ENCODE peak calls at places on chromosomes 4 and X, in four cellular contexts. H is smooth muscle cell of the brain vasculature, A is thyroid gland, J is heart left ventricle. R is an unnamed sample.

GRCh38 chr4:166421556-166422156 is 548.6 kb downstream of the TLL1 start:
- DNase-seq in H (peak; percentile 39), J (no peak), A (no peak), R (no peak)

GRCh38 chr4:185711764-185712163 is 100.2 kb downstream of the SORBS2 start:
- DNase-seq in J (no peak), H (no peak), A (no peak), R (no peak)

GRCh38 chr4:71293705-71294104 is 45.1 kb upstream of the SLC4A4 start:
- DNase-seq in A (no peak), H (peak; percentile 12), J (no peak), R (no peak)

GRCh38 chr4:153950100-153950979 is 161.5 kb upstream of the SFRP2 start:
- DNase-seq in J (no peak), H (no peak), A (no peak), R (no peak)

GRCh38 chr4:68613752-68614151 is 37.6 kb upstream of the UGT2B17 start:
- DNase-seq in H (no peak), J (no peak), A (no peak), R (no peak)

GRCh38 chrX:86066998-86067397 is 19.6 kb upstream of the CHM start:
- DNase-seq in A (no peak), J (no peak), H (no peak), R (no peak)

GRCh38 chr4:6939761-6940743 is 30.4 kb downstream of the TBC1D14 start:
- DNase-seq in A (no peak), H (no peak), J (no peak), R (no peak)

GRCh38 chrX:4764888-4765287 is 1051.4 kb upstream of the PRKX start:
- DNase-seq in H (no peak), A (no peak), J (no peak), R (no peak)

GRCh38 chr4:53702334-53703266 is 111.3 kb upstream of the LNX1 start:
- DNase-seq in H (peak; percentile 85), A (peak; percentile 89), J (peak; percentile 92), R (peak; percentile 72)

GRCh38 chr4:7170012-7170411 is 22.3 kb upstream of the SORCS2 start:
- DNase-seq in H (no peak), J (no peak), A (no peak), R (no peak)

GRCh38 chr4:7694256-7694775 is 245.3 kb downstream of the AFAP1 start:
- DNase-seq in A (no peak), J (no peak), H (no peak), R (no peak)

GRCh38 chrX:115023139-115023538 is 5.7 kb upstream of the IL13RA2 start:
- DNase-seq in H (no peak), J (no peak), A (no peak), R (peak; percentile 36)

GRCh38 chr4:142243250-142243649 is 602.9 kb downstream of the INPP4B start:
- DNase-seq in J (no peak), A (no peak), H (no peak), R (no peak)

GRCh38 chr4:59393780-59394179 is 1806.3 kb upstream of the ADGRL3 start:
- DNase-seq in H (no peak), A (no peak), J (no peak), R (no peak)

GRCh38 chr4:118865091-118865708 is 23.5 kb upstream of the SYNPO2 start:
- DNase-seq in H (no peak), A (peak; percentile 71), J (no peak), R (peak; percentile 43)

GRCh38 chr4:56684320-56684719 is 3.2 kb upstream of the HOPX start:
- DNase-seq in A (no peak), J (no peak), H (peak; percentile 15), R (peak; percentile 65)

GRCh38 chr4:154616731-154617130 is 4.3 kb upstream of the FGG start:
- DNase-seq in J (no peak), H (no peak), A (no peak), R (no peak)

GRCh38 chr4:91961504-91961903 is 342.3 kb upstream of the GRID2 start:
- DNase-seq in A (no peak), J (no peak), H (no peak), R (no peak)

GRCh38 chr4:70544279-70544870 is 26.0 kb downstream of the AMTN start:
- DNase-seq in A (no peak), H (no peak), J (no peak), R (no peak)

GRCh38 chr4:3317656-3318211 is 24.9 kb downstream of the RGS12 start:
- DNase-seq in H (no peak), J (no peak), A (no peak), R (no peak)

GRCh38 chr4:123488916-123489315 is 92.3 kb downstream of the SPRY1 start:
- DNase-seq in A (no peak), H (no peak), J (no peak), R (no peak)

GRCh38 chrX:4379071-4379470 is 665.6 kb upstream of the PRKX start:
- DNase-seq in H (no peak), J (no peak), A (no peak), R (no peak)

GRCh38 chr4:121053601-121054143 is 18.7 kb downstream of the NDNF start:
- DNase-seq in J (peak; percentile 40), H (no peak), A (no peak), R (peak; percentile 14)

GRCh38 chr4:128921954-128922353 is 112.5 kb downstream of the JADE1 start:
- DNase-seq in H (no peak), A (no peak), J (no peak), R (no peak)

GRCh38 chrX:105460366-105460765 is 239.9 kb upstream of the TEX13A start:
- DNase-seq in A (no peak), H (no peak), J (no peak), R (no peak)

GRCh38 chr4:15757084-15757483 is 21.0 kb upstream of the CD38 start:
- DNase-seq in J (no peak), A (no peak), H (no peak), R (no peak)